ENCODE peak calls at places on chromosome 9, in seven cellular contexts. One of them, this sample, is unnamed. For H3K9me3, the result is how much of the 10 kb centered on the place peaks cover.

GRCh38 chr9:6563036-6563435 is 82.5 kb downstream of the GLDC start:
- DNase-seq in pancreas: no peak
- DNase-seq in colonic mucosa: no peak
- DNase-seq in lung: peak
- DNase-seq in ovary: no peak
- DNase-seq in A549: no peak
- DNase-seq in OCI-LY7: no peak
- DNase-seq in this sample: no peak

GRCh38 chr9:84823426-84824271 is 154.1 kb downstream of the NTRK2 start:
- DNase-seq in OCI-LY7: no peak
- DNase-seq in colonic mucosa: peak
- DNase-seq in A549: no peak
- DNase-seq in lung: no peak
- DNase-seq in pancreas: no peak
- DNase-seq in ovary: no peak
- DNase-seq in this sample: no peak

GRCh38 chr9:109967651-109968331 is 187.8 kb downstream of the PALM2AKAP2 start:
- DNase-seq in A549: no peak
- DNase-seq in colonic mucosa: no peak
- DNase-seq in ovary: no peak
- DNase-seq in pancreas: no peak
- DNase-seq in OCI-LY7: no peak
- DNase-seq in lung: no peak
- DNase-seq in this sample: no peak

GRCh38 chr9:119372951-119373350 is 3.7 kb upstream of the BRINP1 start:
- DNase-seq in A549: no peak
- DNase-seq in pancreas: no peak
- DNase-seq in ovary: no peak
- DNase-seq in OCI-LY7: no peak
- DNase-seq in lung: no peak
- DNase-seq in colonic mucosa: no peak
- DNase-seq in this sample: no peak

GRCh38 chr9:124676159-124676551 is 95.0 kb downstream of the NR6A1 start:
- DNase-seq in A549: no peak
- DNase-seq in pancreas: peak
- DNase-seq in colonic mucosa: no peak
- DNase-seq in lung: no peak
- DNase-seq in ovary: no peak
- DNase-seq in OCI-LY7: no peak
- DNase-seq in this sample: no peak

GRCh38 chr9:88322906-88323566 is 65.2 kb upstream of the SPIN1 start:
- DNase-seq in pancreas: no peak
- DNase-seq in OCI-LY7: peak
- DNase-seq in A549: no peak
- DNase-seq in lung: no peak
- DNase-seq in colonic mucosa: peak
- DNase-seq in ovary: no peak
- DNase-seq in this sample: peak

GRCh38 chr9:7115606-7116005 is 357.8 kb downstream of the KDM4C start:
- DNase-seq in lung: no peak
- DNase-seq in ovary: no peak
- DNase-seq in colonic mucosa: no peak
- DNase-seq in A549: no peak
- DNase-seq in pancreas: no peak
- DNase-seq in OCI-LY7: no peak
- DNase-seq in this sample: no peak

GRCh38 chr9:127854169-127854833 is at the start of gene ENG:
- DNase-seq in colonic mucosa: peak
- DNase-seq in pancreas: no peak
- DNase-seq in A549: no peak
- DNase-seq in lung: peak
- DNase-seq in ovary: peak
- DNase-seq in OCI-LY7: no peak
- DNase-seq in this sample: no peak

GRCh38 chr9:32665101-32665500 is 29.6 kb upstream of the TAF1L start:
- DNase-seq in pancreas: no peak
- DNase-seq in colonic mucosa: no peak
- DNase-seq in lung: no peak
- DNase-seq in OCI-LY7: no peak
- DNase-seq in A549: no peak
- DNase-seq in ovary: no peak
- DNase-seq in this sample: no peak

GRCh38 chr9:1429328-1429727 is 379.2 kb downstream of the DMRT2 start:
- DNase-seq in colonic mucosa: no peak
- DNase-seq in lung: no peak
- DNase-seq in pancreas: peak
- DNase-seq in ovary: no peak
- DNase-seq in OCI-LY7: no peak
- DNase-seq in A549: peak
- DNase-seq in this sample: no peak

GRCh38 chr9:89969156-89969566 is 364.3 kb downstream of the GADD45G start:
- DNase-seq in colonic mucosa: peak
- DNase-seq in A549: no peak
- DNase-seq in OCI-LY7: no peak
- DNase-seq in pancreas: no peak
- DNase-seq in ovary: no peak
- DNase-seq in lung: no peak
- DNase-seq in this sample: no peak

GRCh38 chr9:87533291-87533690 is 35.6 kb downstream of the DAPK1 start:
- DNase-seq in pancreas: no peak
- DNase-seq in lung: no peak
- DNase-seq in colonic mucosa: no peak
- DNase-seq in A549: no peak
- DNase-seq in ovary: no peak
- DNase-seq in OCI-LY7: peak
- DNase-seq in this sample: no peak

GRCh38 chr9:87518702-87519335 is 21.2 kb downstream of the DAPK1 start:
- DNase-seq in colonic mucosa: peak
- DNase-seq in pancreas: no peak
- DNase-seq in A549: no peak
- DNase-seq in ovary: peak
- DNase-seq in OCI-LY7: no peak
- DNase-seq in lung: peak
- DNase-seq in this sample: no peak

GRCh38 chr9:94656976-94657375 is 17.7 kb upstream of the FBP1 start:
- DNase-seq in lung: no peak
- DNase-seq in colonic mucosa: no peak
- DNase-seq in ovary: no peak
- DNase-seq in A549: no peak
- DNase-seq in pancreas: no peak
- DNase-seq in OCI-LY7: no peak
- DNase-seq in this sample: no peak
- H3K27ac ChIP-seq in lung: no peak
- H3K27ac ChIP-seq in colonic mucosa: no peak
- H3K27ac ChIP-seq in ovary: no peak
- H3K27ac ChIP-seq in A549: no peak
- H3K27ac ChIP-seq in pancreas: no peak
- H3K27ac ChIP-seq in OCI-LY7: peak
- H3K27ac ChIP-seq in this sample: no peak

DNA sequence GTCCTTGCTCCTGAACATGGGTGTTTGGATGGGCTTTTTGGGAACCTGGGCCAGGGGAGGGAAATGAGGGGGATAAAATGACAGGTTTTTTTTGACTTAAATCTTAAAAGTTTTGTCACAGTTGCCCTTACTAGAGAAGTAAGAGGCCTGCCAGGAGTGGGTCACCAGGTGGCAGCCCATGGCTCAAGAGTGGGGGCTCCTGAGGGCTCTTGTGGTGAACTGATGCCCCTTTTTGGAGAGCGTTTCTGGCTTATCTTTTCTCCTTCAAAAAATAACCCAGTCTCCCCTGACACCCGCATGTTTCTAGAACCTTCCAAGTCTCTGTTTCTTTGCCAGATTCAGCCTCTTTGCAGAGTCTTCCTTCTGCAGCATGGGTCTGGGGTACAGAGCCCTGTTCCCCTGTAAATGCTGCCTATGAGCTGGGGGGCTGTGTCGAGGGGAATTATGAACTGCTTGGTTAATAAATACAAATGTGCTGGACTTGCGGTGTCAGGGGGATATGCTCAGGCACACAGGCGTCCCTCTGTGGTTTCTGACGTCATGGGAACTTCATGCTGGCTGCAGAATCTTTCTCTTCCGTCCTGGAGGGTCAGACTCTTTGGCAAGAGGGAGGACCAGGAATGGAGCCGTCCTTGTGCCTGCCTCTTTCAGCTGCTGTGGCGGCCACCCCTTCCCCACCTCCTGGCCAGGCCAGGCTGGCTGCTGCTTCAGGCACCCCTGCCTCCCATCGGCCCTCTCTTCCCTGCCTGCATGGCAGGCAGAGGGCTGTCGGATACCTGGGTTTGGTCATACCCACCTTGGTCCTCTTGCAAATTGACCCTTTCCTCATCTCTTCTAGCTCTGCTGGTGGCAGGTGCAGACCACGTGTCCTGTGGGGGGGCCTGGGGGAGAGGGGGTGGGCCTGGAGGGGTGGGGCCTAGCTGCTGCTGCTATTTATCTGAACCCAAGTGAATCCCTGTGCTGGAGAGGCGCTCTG is 30.1 kb downstream of the PTPA start:
- DNase-seq in A549: no peak
- DNase-seq in lung: peak
- DNase-seq in ovary: peak
- DNase-seq in colonic mucosa: peak
- DNase-seq in OCI-LY7: peak
- DNase-seq in pancreas: peak
- DNase-seq in this sample: no peak
- H3K4me3 ChIP-seq in A549: peak
- H3K4me3 ChIP-seq in lung: no peak
- H3K4me3 ChIP-seq in ovary: peak
- H3K4me3 ChIP-seq in colonic mucosa: peak
- H3K4me3 ChIP-seq in OCI-LY7: peak
- H3K4me3 ChIP-seq in pancreas: no peak
- H3K4me3 ChIP-seq in this sample: no peak

GRCh38 chr9:21831841-21832509 is 29.5 kb downstream of the MTAP start:
- DNase-seq in pancreas: no peak
- DNase-seq in ovary: no peak
- DNase-seq in A549: peak
- DNase-seq in colonic mucosa: no peak
- DNase-seq in OCI-LY7: peak
- DNase-seq in lung: no peak
- DNase-seq in this sample: no peak

GRCh38 chr9:21833090-21833801 is 30.8 kb downstream of the MTAP start:
- DNase-seq in pancreas: no peak
- DNase-seq in colonic mucosa: no peak
- DNase-seq in OCI-LY7: peak
- DNase-seq in A549: no peak
- DNase-seq in ovary: no peak
- DNase-seq in lung: no peak
- DNase-seq in this sample: no peak

GRCh38 chr9:21836437-21837161 is 34.2 kb downstream of the MTAP start:
- DNase-seq in colonic mucosa: no peak
- DNase-seq in lung: no peak
- DNase-seq in pancreas: no peak
- DNase-seq in OCI-LY7: no peak
- DNase-seq in A549: no peak
- DNase-seq in ovary: no peak
- DNase-seq in this sample: no peak

GRCh38 chr9:21837501-21837900 is 35.1 kb downstream of the MTAP start:
- DNase-seq in OCI-LY7: no peak
- DNase-seq in lung: no peak
- DNase-seq in colonic mucosa: no peak
- DNase-seq in ovary: no peak
- DNase-seq in pancreas: no peak
- DNase-seq in A549: no peak
- DNase-seq in this sample: no peak

GRCh38 chr9:21835111-21835510 is 32.7 kb downstream of the MTAP start:
- DNase-seq in colonic mucosa: no peak
- DNase-seq in OCI-LY7: no peak
- DNase-seq in ovary: no peak
- DNase-seq in lung: no peak
- DNase-seq in pancreas: no peak
- DNase-seq in A549: no peak
- DNase-seq in this sample: no peak
- H3K9me3 ChIP-seq in colonic mucosa: under half
- H3K9me3 ChIP-seq in OCI-LY7: under half
- H3K9me3 ChIP-seq in ovary: under half
- H3K9me3 ChIP-seq in lung: under half
- H3K9me3 ChIP-seq in pancreas: under half
- H3K9me3 ChIP-seq in A549: under half
- H3K9me3 ChIP-seq in this sample: under half

DNA sequence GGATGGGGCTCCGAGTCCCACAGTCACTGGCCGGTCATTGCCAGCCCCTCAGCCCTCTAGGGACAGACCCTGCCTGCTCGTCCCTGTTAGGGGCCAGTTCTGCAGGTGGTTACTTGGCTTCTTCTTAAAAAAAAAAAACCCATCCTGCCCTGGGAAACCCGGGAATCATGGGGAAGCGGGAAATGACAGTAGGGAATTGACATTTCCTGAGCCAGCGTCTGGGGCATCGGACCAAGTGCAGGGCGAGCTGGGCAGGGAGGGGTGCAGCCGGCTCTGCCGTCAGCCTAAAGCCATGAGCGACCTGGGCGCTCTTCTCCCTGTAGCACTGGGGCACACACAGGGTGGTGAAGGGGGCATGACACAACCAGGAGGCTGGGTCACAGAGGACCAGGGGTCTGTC is 66.6 kb downstream of the RXRA start:
- DNase-seq in A549: no peak
- DNase-seq in ovary: no peak
- DNase-seq in OCI-LY7: no peak
- DNase-seq in colonic mucosa: no peak
- DNase-seq in pancreas: no peak
- DNase-seq in lung: no peak
- DNase-seq in this sample: no peak
- H3K27ac ChIP-seq in A549: no peak
- H3K27ac ChIP-seq in ovary: no peak
- H3K27ac ChIP-seq in OCI-LY7: no peak
- H3K27ac ChIP-seq in colonic mucosa: no peak
- H3K27ac ChIP-seq in pancreas: no peak
- H3K27ac ChIP-seq in lung: peak
- H3K27ac ChIP-seq in this sample: peak

DNA sequence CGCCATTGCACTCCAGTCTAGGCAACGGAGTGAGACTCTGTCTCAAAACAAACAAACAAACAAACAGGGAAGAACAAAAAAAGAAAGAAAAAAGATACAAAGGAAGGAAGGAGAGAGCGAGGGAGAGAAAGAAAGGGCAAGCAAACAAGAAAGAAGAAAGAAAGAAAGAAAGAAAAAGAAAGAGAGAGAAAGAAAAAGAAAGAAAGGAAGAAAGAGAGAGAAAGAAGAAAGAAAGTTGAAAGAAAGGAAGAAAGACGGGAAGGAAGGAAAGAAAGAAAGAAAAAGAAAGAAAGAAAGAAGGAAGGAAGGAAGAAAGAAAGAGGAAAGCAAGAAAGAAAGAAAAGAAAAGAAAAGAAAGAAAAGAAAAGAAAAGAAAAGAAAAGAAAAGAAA is 13.1 kb upstream of the ALDOB start:
- DNase-seq in A549: no peak
- DNase-seq in ovary: no peak
- DNase-seq in OCI-LY7: no peak
- DNase-seq in lung: no peak
- DNase-seq in pancreas: no peak
- DNase-seq in colonic mucosa: no peak
- DNase-seq in this sample: no peak
- H3K4me3 ChIP-seq in A549: peak
- H3K4me3 ChIP-seq in ovary: no peak
- H3K4me3 ChIP-seq in OCI-LY7: peak
- H3K4me3 ChIP-seq in lung: no peak
- H3K4me3 ChIP-seq in pancreas: no peak
- H3K4me3 ChIP-seq in colonic mucosa: no peak
- H3K4me3 ChIP-seq in this sample: no peak

This sample was measured in CD4-positive, alpha-beta memory T cell.